ENCODE peak calls at places on chromosome 5, in five cellular contexts. L is BJ, D is WTC11, F is foreskin fibroblast, N is suprapubic skin. W is an unnamed sample.

GRCh38 chr5:154644745-154645411 is 110.3 kb upstream of the LARP1 start:
- DNase-seq in L (no peak), D (no peak), F (no peak), N (no peak), W (no peak)

GRCh38 chr5:133063965-133064364 is 12.2 kb downstream of the HSPA4 start:
- DNase-seq in L (no peak), D (no peak), F (no peak), N (no peak), W (no peak)

GRCh38 chr5:36787365-36787764 is 89.2 kb upstream of the NIPBL start:
- DNase-seq in L (no peak), D (no peak), F (no peak), N (no peak), W (no peak)

GRCh38 chr5:174234388-174234787 is 188.9 kb downstream of the NSG2 start:
- DNase-seq in L (no peak), D (no peak), F (no peak), N (no peak), W (no peak)

GRCh38 chr5:109829331-109829730 is 139.6 kb downstream of the MAN2A1 start:
- DNase-seq in L (no peak), D (no peak), F (no peak), N (no peak), W (no peak)

GRCh38 chr5:60806591-60807243 is 37.4 kb downstream of the ELOVL7 start:
- DNase-seq in L (no peak), D (peak; percentile 26), F (no peak), N (no peak), W (no peak)

GRCh38 chr5:1763960-1764605 is 35.6 kb downstream of the MRPL36 start:
- DNase-seq in L (no peak), D (no peak), F (peak; percentile 4), N (peak; percentile 55), W (no peak)

GRCh38 chr5:172931001-172931536 is 28.2 kb upstream of the RPL26L1 start:
- DNase-seq in L (peak; percentile 42), D (no peak), F (peak; percentile 94), N (no peak), W (peak; percentile 81)

GRCh38 chr5:59019078-59019477 is 436.2 kb downstream of the RAB3C start:
- DNase-seq in L (no peak), D (no peak), F (no peak), N (no peak), W (no peak)

GRCh38 chr5:14781106-14781505 is 90.5 kb downstream of the ANKH start:
- DNase-seq in L (no peak), D (no peak), F (no peak), N (no peak), W (no peak)

GRCh38 chr5:160511280-160511929 is 89.8 kb downstream of the PTTG1 start:
- DNase-seq in L (no peak), D (no peak), F (no peak), N (no peak), W (no peak)

DNA sequence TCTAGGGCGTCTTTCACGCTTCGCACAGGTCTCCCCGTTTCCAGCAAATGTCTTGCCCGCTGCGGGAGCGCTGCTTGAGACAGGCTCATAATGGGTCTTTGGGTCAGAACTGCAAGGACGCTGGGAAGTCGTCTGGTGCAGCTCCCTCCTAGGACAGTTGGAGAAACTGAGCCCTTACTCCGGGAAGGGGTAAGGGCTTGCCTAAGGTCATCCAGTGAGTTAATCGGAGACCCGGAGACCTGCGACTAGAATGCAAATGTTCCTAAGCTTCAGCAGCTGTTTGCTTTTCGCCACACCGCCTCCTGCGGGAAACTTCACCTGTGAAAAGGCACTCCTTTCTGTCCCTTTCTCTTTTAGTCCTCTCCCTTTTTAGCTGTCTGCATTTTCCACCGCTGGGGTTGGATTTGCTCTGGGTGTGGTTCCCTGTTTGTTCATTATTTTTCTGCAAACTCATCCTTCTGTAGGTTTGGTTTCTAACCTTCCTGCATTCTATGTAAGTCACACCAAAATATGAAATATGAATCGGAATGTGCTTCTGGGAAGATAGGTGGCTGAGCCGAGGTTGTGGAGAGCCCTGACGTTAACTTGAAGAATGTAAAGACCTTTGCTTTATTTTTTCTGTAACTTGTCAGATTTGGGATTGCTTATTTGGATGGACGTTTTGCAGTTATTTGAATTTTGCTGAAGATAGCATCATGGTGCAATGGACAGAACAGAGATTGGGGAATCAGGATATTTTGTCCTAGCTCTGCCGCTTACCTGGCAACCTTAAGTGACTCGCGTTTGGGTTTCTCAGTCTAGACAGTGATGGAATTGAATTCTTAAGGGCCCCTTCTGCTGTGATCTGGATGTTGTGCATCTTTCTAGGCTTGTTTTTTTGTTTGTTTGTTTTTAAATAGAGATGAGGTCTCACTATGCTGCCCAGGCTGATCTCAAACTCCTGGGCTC is 909 bp downstream of the SLC36A1 start:
- DNase-seq in L (no peak), D (peak; percentile 35), F (no peak), N (peak; percentile 64), W (no peak)
- TF ChIP-seq CTCF in L (peak; percentile 39), D (no peak), F (no peak), N (no peak), W (peak; percentile 4)

GRCh38 chr5:138352722-138353549 is 451 bp downstream of the KDM3B start:
- DNase-seq in L (no peak), D (peak; percentile 67), F (no peak), N (peak; percentile 78), W (no peak)
- TF ChIP-seq CTCF in L (peak; percentile 31), D (no peak), F (peak; percentile 11), N (peak; percentile 78), W (peak; percentile 50)

GRCh38 chr5:53114988-53115387 is 5.4 kb upstream of the MOCS2 start:
- DNase-seq in L (no peak), D (no peak), F (peak; percentile 20), N (no peak), W (no peak)
- TF ChIP-seq CTCF in L (peak; percentile 35), D (no peak), F (peak; percentile 22), N (no peak), W (peak; percentile 12)

GRCh38 chr5:177306674-177307543 is 3.3 kb downstream of the PRELID1 start:
- DNase-seq in L (no peak), D (no peak), F (no peak), N (no peak), W (no peak)
- TF ChIP-seq CTCF in L (no peak), D (no peak), F (no peak), N (no peak), W (no peak)

GRCh38 chr5:10506535-10506934 is 57.3 kb upstream of the ANKRD33B start:
- DNase-seq in L (no peak), D (no peak), F (no peak), N (no peak), W (no peak)

GRCh38 chr5:10505517-10506095 is 58.3 kb upstream of the ANKRD33B start:
- DNase-seq in L (no peak), D (no peak), F (no peak), N (no peak), W (no peak)

GRCh38 chr5:10509593-10509992 is 54.3 kb upstream of the ANKRD33B start:
- DNase-seq in L (no peak), D (no peak), F (no peak), N (no peak), W (no peak)

GRCh38 chr5:10503997-10504761 is 59.7 kb upstream of the ANKRD33B start:
- DNase-seq in L (no peak), D (no peak), F (no peak), N (no peak), W (no peak)

GRCh38 chr5:10507575-10508024 is 56.3 kb upstream of the ANKRD33B start:
- DNase-seq in L (peak; percentile 39), D (no peak), F (peak; percentile 45), N (no peak), W (no peak)
- TF ChIP-seq CTCF in L (no peak), D (no peak), F (no peak), N (no peak), W (no peak)

GRCh38 chr5:108420755-108421154 is 38.9 kb upstream of the FBXL17 start:
- DNase-seq in L (no peak), D (no peak), F (no peak), N (no peak), W (no peak)
- TF ChIP-seq CTCF in L (no peak), D (no peak), F (no peak), N (no peak), W (no peak)

DNA sequence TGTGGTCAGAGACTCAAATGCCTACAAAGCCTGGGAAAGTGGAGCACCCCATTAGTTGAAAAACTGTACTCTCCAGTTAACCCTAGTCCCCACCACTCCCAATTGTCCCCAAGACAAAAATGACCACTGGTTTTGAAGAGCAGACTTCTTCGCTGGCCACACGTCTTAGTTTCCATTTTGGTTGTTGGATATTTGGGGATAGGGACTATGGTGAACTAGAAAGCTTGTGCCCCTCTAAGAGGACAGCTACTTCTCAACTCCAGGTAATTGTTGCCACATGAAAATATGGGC is 109.4 kb upstream of the SPRY4 start:
- DNase-seq in L (no peak), D (no peak), F (no peak), N (no peak), W (no peak)
- TF ChIP-seq CTCF in L (no peak), D (no peak), F (no peak), N (no peak), W (no peak)

GRCh38 chr5:93791520-93791972 is 50.1 kb upstream of the POU5F2 start:
- DNase-seq in L (no peak), D (no peak), F (no peak), N (no peak), W (no peak)
- TF ChIP-seq CTCF in L (no peak), D (no peak), F (no peak), N (no peak), W (no peak)

DNA sequence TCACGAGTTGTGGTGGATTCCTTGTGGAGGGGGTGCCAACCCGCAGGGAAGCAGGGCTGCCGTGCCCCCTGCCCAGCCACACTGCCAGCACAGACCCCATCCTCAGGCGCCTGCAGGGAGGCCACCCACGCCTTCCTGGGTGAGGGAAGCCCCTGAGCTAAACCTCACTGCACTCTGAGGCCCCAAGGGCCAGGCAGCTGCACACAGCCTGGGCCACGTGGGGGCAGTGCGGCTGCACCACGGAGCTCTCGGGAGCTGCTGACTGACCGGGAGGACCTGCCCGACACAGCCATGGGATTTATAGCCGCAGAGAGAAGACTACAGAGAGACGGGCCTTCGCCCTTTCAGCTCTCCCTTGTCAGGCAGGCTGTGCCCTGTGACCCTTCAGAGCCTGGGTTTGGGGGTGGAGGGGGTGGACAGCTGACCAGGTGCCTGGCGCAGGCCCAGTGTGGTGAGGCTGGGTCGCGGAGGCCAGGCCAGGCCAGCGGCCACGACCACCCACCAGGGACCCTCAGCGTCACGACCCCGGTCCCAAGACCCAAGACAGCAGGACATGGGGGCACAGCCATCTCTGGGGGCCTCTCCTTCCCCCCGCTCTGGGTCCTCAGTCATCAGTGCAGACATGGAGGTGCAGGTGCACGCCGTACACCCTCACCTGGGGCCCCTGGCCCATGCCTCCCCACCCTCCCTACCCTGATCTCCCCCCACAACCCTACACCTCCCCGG is 4.3 kb upstream of the AHRR start:
- DNase-seq in L (no peak), D (peak; percentile 82), F (peak; percentile 76), N (no peak), W (no peak)
- TF ChIP-seq CTCF in L (peak; percentile 89), D (peak; percentile 48), F (peak; percentile 89), N (peak; percentile 29), W (peak; percentile 98)